ENCODE peak calls at places on chromosomes 5 and 9, in six cellular contexts. D is cardiac muscle cell, K is tibial artery, M is neural progenitor cell, H is WERI-Rb-1, S is gastrocnemius medialis. J is an unnamed sample.

GRCh38 chr9:13001989-13002580 is 227.3 kb downstream of the LURAP1L start:
- DNase-seq in H (no peak), K (no peak), M (no peak), D (no peak), S (no peak), J (no peak)

GRCh38 chr5:133372306-133373008 is 239.9 kb downstream of the FSTL4 start:
- DNase-seq in D (no peak), K (no peak), S (no peak), M (no peak), H (no peak), J (no peak)

GRCh38 chr5:17154211-17154996 is 63.0 kb upstream of the BASP1 start:
- DNase-seq in K (no peak), H (no peak), D (peak; percentile 37), M (peak; percentile 37), S (no peak), J (no peak)

GRCh38 chr9:105901514-105902109 is 207.3 kb downstream of the TMEM38B start:
- DNase-seq in D (peak; percentile 58), M (peak; percentile 83), H (peak; percentile 81), K (no peak), S (peak; percentile 53), J (peak; percentile 70)

GRCh38 chr5:123206618-123207320 is 117.7 kb downstream of the PRDM6 start:
- DNase-seq in K (no peak), S (no peak), M (no peak), D (peak; percentile 81), H (no peak), J (no peak)

GRCh38 chr9:134325096-134325812 is 1.0 kb upstream of the RXRA start:
- DNase-seq in S (peak; percentile 69), K (no peak), M (peak; percentile 68), D (peak; percentile 50), H (no peak), J (peak; percentile 25)

GRCh38 chr5:71586052-71586940 is 844 bp upstream of the MCCC2 start:
- DNase-seq in S (no peak), H (peak; percentile 7), D (peak; percentile 53), K (no peak), M (no peak), J (no peak)

GRCh38 chr5:153905214-153905613 is 133.5 kb downstream of the FAM114A2 start:
- DNase-seq in H (no peak), K (no peak), M (peak; percentile 52), D (no peak), S (no peak), J (no peak)

GRCh38 chr9:81874926-81875325 is 53.3 kb upstream of the SPATA31D4 start:
- DNase-seq in S (no peak), M (no peak), H (no peak), D (peak; percentile 90), K (no peak), J (no peak)

GRCh38 chr5:14036514-14036913 is 92.0 kb upstream of the DNAH5 start:
- DNase-seq in S (no peak), H (no peak), K (no peak), M (peak; percentile 24), D (no peak), J (no peak)

GRCh38 chr9:21969011-21969935 is 24.9 kb downstream of the CDKN2A start:
- DNase-seq in S (no peak), D (no peak), H (no peak), M (peak; percentile 80), K (no peak), J (no peak)

GRCh38 chr9:136532799-136533774 is 12.8 kb downstream of the NOTCH1 start:
- DNase-seq in M (no peak), S (no peak), K (no peak), H (no peak), D (no peak), J (no peak)

GRCh38 chr5:141521244-141521781 is 32.4 kb downstream of the PCDHGC5 start:
- DNase-seq in K (peak; percentile 61), D (peak; percentile 99), H (no peak), M (peak; percentile 61), S (peak; percentile 62), J (no peak)

GRCh38 chr5:38831909-38832308 is 13.9 kb upstream of the OSMR start:
- DNase-seq in S (no peak), M (peak; percentile 71), K (no peak), H (peak; percentile 26), D (peak; percentile 75), J (no peak)
- TF ChIP-seq CTCF in S (peak; percentile 50), M (peak; percentile 63), K (peak; percentile 29), H (peak; percentile 73), D (peak; percentile 68), J (peak; percentile 23)

DNA sequence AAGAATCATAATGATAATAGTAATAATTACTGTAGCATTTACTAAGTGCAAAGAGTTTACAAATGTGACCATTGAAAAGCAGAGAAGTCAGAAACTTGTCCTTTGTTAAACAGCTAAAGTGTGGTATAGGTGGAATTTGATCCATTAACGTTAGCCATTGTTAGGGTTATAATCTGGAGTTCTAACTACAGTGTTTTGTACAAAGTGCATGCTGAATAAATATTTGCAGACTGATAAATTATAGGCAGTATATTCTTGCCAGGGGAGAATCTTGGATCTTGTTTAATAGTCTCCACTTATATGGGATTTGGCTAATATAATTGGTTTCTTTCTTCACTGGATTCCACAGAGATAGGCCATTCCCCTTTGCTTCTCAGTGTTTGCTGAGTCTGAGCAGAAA is 51.6 kb downstream of the ATP10B start:
- DNase-seq in D (no peak), K (no peak), M (no peak), H (no peak), S (no peak), J (no peak)
- TF ChIP-seq CTCF in D (no peak), K (no peak), M (no peak), H (no peak), S (no peak), J (no peak)

DNA sequence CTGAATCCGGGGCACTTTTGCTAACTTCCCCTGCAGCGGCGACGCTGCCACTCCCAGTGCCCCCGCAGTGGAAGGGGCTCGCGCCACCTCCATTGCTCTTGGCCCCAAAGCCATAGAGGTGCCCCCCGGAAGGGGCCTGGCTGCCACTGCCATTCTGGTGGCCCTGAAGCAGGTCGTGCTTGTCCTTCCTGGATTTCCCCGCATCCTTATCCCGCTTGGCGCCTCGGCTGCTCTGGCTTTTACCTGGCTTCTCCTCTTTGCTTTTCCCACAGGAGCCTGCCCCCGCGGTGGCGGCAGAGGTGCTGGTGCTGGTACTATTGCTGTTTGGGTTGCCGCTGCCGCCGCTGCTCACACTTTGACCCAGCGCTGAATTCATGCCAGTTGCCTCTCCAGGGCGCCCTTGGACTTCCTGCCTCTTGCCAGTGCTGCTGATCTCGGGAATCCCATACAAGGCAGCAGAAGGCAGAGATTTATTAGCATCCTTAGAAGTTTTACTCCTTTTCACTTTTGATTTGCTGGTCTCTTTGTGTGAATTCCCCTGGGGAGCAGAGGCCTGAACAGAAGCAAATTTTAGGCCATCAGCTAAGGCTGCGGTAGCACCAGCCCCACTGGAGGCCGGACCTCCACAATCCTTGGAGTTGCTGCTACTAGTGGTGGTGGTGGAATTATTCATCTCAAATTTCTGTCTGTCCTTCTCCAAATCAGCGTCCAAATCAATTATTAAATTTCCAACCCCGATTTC is 2.1 kb downstream of the ZNF608 start:
- DNase-seq in K (peak; percentile 50), H (peak; percentile 35), D (peak; percentile 51), S (peak; percentile 64), M (no peak), J (no peak)
- TF ChIP-seq CTCF in K (no peak), H (no peak), D (peak; percentile 10), S (no peak), M (no peak), J (no peak)

GRCh38 chr5:151225071-151225470 is 1.2 kb upstream of the CCDC69 start:
- DNase-seq in M (no peak), K (no peak), H (no peak), S (no peak), D (no peak), J (no peak)

GRCh38 chr5:151222769-151223446 is 984 bp downstream of the CCDC69 start:
- DNase-seq in D (peak; percentile 54), M (no peak), S (peak; percentile 62), H (no peak), K (peak; percentile 74), J (peak; percentile 23)

GRCh38 chr5:151224372-151224771 is 480 bp upstream of the CCDC69 start:
- DNase-seq in D (no peak), M (no peak), K (no peak), S (no peak), H (no peak), J (no peak)

GRCh38 chr5:151222054-151222768 is 1.7 kb downstream of the CCDC69 start:
- DNase-seq in D (no peak), M (no peak), S (peak; percentile 89), H (no peak), K (no peak), J (no peak)

GRCh38 chr5:151223447-151224264 is at the start of gene CCDC69:
- DNase-seq in M (peak; percentile 85), K (peak; percentile 82), H (peak; percentile 80), D (peak; percentile 79), S (peak; percentile 84), J (peak; percentile 84)
- TF ChIP-seq CTCF in M (peak; percentile 35), K (peak; percentile 17), H (peak; percentile 15), D (no peak), S (peak; percentile 50), J (no peak)

GRCh38 chr5:79825802-79826201 is 136.2 kb downstream of the CMYA5 start:
- DNase-seq in M (no peak), S (no peak), K (no peak), D (no peak), H (no peak), J (no peak)

GRCh38 chr5:79827159-79827562 is 137.5 kb downstream of the CMYA5 start:
- DNase-seq in S (no peak), H (no peak), D (no peak), K (no peak), M (no peak), J (no peak)

GRCh38 chr5:79831381-79831780 is 141.7 kb downstream of the CMYA5 start:
- DNase-seq in M (no peak), H (no peak), D (peak; percentile 1), K (no peak), S (no peak), J (no peak)

GRCh38 chr5:79831910-79832309 is 142.3 kb downstream of the CMYA5 start:
- DNase-seq in H (no peak), S (peak; percentile 88), D (peak; percentile 27), M (no peak), K (no peak), J (no peak)

GRCh38 chr5:79829260-79829659 is 139.6 kb downstream of the CMYA5 start:
- DNase-seq in H (peak; percentile 42), K (no peak), S (no peak), M (peak; percentile 71), D (peak; percentile 18), J (peak; percentile 58)
- TF ChIP-seq CTCF in H (peak; percentile 57), K (no peak), S (peak; percentile 38), M (peak; percentile 61), D (peak; percentile 39), J (peak; percentile 64)

GRCh38 chr9:79471577-79472543 is 99.9 kb upstream of the TLE4 start:
- DNase-seq in S (peak; percentile 15), K (peak; percentile 91), H (peak; percentile 23), M (peak; percentile 39), D (peak; percentile 65), J (no peak)
- TF ChIP-seq CTCF in S (peak; percentile 36), K (peak; percentile 30), H (peak; percentile 42), M (peak; percentile 36), D (peak; percentile 45), J (no peak)

DNA sequence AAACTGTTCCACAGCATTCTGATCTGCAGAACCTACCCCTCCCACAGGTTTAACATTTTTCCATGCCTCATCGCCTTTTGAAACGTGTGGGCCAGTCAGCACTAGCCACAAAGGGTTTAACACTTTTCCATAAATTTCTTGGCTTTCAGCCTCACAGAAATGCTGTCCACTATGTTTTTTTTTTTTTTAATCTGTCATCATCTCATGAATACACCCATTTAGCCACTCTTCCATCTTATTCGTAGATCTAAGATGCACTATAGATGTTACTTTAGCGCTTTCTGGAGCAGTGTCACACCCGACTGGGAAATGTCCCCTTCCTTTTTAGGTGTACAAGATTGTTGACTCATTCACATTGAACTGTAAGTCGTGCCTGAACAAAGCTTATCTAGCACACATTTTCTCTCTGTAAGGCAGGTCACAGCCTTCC is 62.3 kb downstream of the GCNT1 start:
- DNase-seq in H (no peak), S (no peak), D (no peak), K (no peak), M (no peak), J (no peak)
- TF ChIP-seq CTCF in H (no peak), S (no peak), D (no peak), K (no peak), M (no peak), J (no peak)